ENCODE peak calls at places on chromosomes 5 and 9, in eight cellular contexts. One of them, this sample, is unnamed.

GRCh38 chr5:143207563-143208364 is 195.7 kb downstream of the NR3C1 start:
- DNase-seq in OCI-LY7: no peak
- DNase-seq in activated CD8-positive, alpha-beta T cell treated with anti-CD3 and anti-CD28 coated beads for 36 hours: no peak
- DNase-seq in hepatocyte: no peak
- DNase-seq in heart left ventricle: no peak
- DNase-seq in mucosa of descending colon: no peak
- DNase-seq in nephron progenitor cell: no peak
- DNase-seq in chondrocyte: no peak
- DNase-seq in this sample: no peak

GRCh38 chr5:98768160-98769005 is 5.1 kb upstream of the RGMB start:
- DNase-seq in OCI-LY7: peak
- DNase-seq in activated CD8-positive, alpha-beta T cell treated with anti-CD3 and anti-CD28 coated beads for 36 hours: peak
- DNase-seq in hepatocyte: peak
- DNase-seq in heart left ventricle: no peak
- DNase-seq in mucosa of descending colon: peak
- DNase-seq in nephron progenitor cell: peak
- DNase-seq in chondrocyte: no peak
- DNase-seq in this sample: peak

GRCh38 chr5:59139695-59140094 is 556.8 kb downstream of the RAB3C start:
- DNase-seq in OCI-LY7: no peak
- DNase-seq in activated CD8-positive, alpha-beta T cell treated with anti-CD3 and anti-CD28 coated beads for 36 hours: no peak
- DNase-seq in hepatocyte: no peak
- DNase-seq in heart left ventricle: no peak
- DNase-seq in mucosa of descending colon: no peak
- DNase-seq in nephron progenitor cell: no peak
- DNase-seq in chondrocyte: no peak
- DNase-seq in this sample: no peak

GRCh38 chr5:66306105-66306843 is 162.2 kb downstream of the SREK1 start:
- DNase-seq in OCI-LY7: peak
- DNase-seq in activated CD8-positive, alpha-beta T cell treated with anti-CD3 and anti-CD28 coated beads for 36 hours: peak
- DNase-seq in hepatocyte: peak
- DNase-seq in heart left ventricle: peak
- DNase-seq in mucosa of descending colon: no peak
- DNase-seq in nephron progenitor cell: peak
- DNase-seq in chondrocyte: no peak
- DNase-seq in this sample: peak

GRCh38 chr5:172528440-172528839 is 74.1 kb upstream of the SH3PXD2B start:
- DNase-seq in OCI-LY7: no peak
- DNase-seq in activated CD8-positive, alpha-beta T cell treated with anti-CD3 and anti-CD28 coated beads for 36 hours: no peak
- DNase-seq in hepatocyte: no peak
- DNase-seq in heart left ventricle: no peak
- DNase-seq in mucosa of descending colon: no peak
- DNase-seq in nephron progenitor cell: no peak
- DNase-seq in chondrocyte: no peak
- DNase-seq in this sample: no peak

GRCh38 chr5:142308358-142308757 is 16.5 kb downstream of the SPRY4 start:
- DNase-seq in OCI-LY7: no peak
- DNase-seq in activated CD8-positive, alpha-beta T cell treated with anti-CD3 and anti-CD28 coated beads for 36 hours: no peak
- DNase-seq in hepatocyte: no peak
- DNase-seq in heart left ventricle: no peak
- DNase-seq in mucosa of descending colon: no peak
- DNase-seq in nephron progenitor cell: no peak
- DNase-seq in chondrocyte: no peak
- DNase-seq in this sample: no peak

GRCh38 chr9:136572596-136573313 is 26.9 kb upstream of the NOTCH1 start:
- DNase-seq in OCI-LY7: no peak
- DNase-seq in activated CD8-positive, alpha-beta T cell treated with anti-CD3 and anti-CD28 coated beads for 36 hours: no peak
- DNase-seq in hepatocyte: no peak
- DNase-seq in heart left ventricle: peak
- DNase-seq in mucosa of descending colon: no peak
- DNase-seq in nephron progenitor cell: no peak
- DNase-seq in chondrocyte: no peak
- DNase-seq in this sample: no peak

GRCh38 chr9:82490019-82490499 is 501.5 kb downstream of the SPATA31D1 start:
- DNase-seq in OCI-LY7: no peak
- DNase-seq in activated CD8-positive, alpha-beta T cell treated with anti-CD3 and anti-CD28 coated beads for 36 hours: no peak
- DNase-seq in hepatocyte: no peak
- DNase-seq in heart left ventricle: no peak
- DNase-seq in mucosa of descending colon: no peak
- DNase-seq in nephron progenitor cell: no peak
- DNase-seq in chondrocyte: no peak
- DNase-seq in this sample: no peak

GRCh38 chr9:115057559-115057958 is 60.4 kb downstream of the TNC start:
- DNase-seq in OCI-LY7: no peak
- DNase-seq in activated CD8-positive, alpha-beta T cell treated with anti-CD3 and anti-CD28 coated beads for 36 hours: no peak
- DNase-seq in hepatocyte: no peak
- DNase-seq in heart left ventricle: no peak
- DNase-seq in mucosa of descending colon: no peak
- DNase-seq in nephron progenitor cell: no peak
- DNase-seq in chondrocyte: no peak
- DNase-seq in this sample: no peak

GRCh38 chr5:523658-524441 is 399 bp downstream of the SLC9A3 start:
- DNase-seq in OCI-LY7: no peak
- DNase-seq in activated CD8-positive, alpha-beta T cell treated with anti-CD3 and anti-CD28 coated beads for 36 hours: no peak
- DNase-seq in hepatocyte: no peak
- DNase-seq in heart left ventricle: no peak
- DNase-seq in mucosa of descending colon: no peak
- DNase-seq in nephron progenitor cell: peak
- DNase-seq in chondrocyte: no peak
- DNase-seq in this sample: no peak

GRCh38 chr5:62606878-62607277 is 28.3 kb downstream of the LRRC70 start:
- DNase-seq in OCI-LY7: no peak
- DNase-seq in activated CD8-positive, alpha-beta T cell treated with anti-CD3 and anti-CD28 coated beads for 36 hours: no peak
- DNase-seq in hepatocyte: no peak
- DNase-seq in heart left ventricle: no peak
- DNase-seq in mucosa of descending colon: no peak
- DNase-seq in nephron progenitor cell: no peak
- DNase-seq in chondrocyte: no peak
- DNase-seq in this sample: no peak

GRCh38 chr9:89869774-89870173 is 265.0 kb downstream of the GADD45G start:
- DNase-seq in OCI-LY7: no peak
- DNase-seq in activated CD8-positive, alpha-beta T cell treated with anti-CD3 and anti-CD28 coated beads for 36 hours: no peak
- DNase-seq in hepatocyte: no peak
- DNase-seq in heart left ventricle: no peak
- DNase-seq in mucosa of descending colon: no peak
- DNase-seq in nephron progenitor cell: no peak
- DNase-seq in chondrocyte: peak
- DNase-seq in this sample: no peak

GRCh38 chr5:114363837-114364236 is 2.0 kb downstream of the KCNN2 start:
- DNase-seq in OCI-LY7: no peak
- DNase-seq in activated CD8-positive, alpha-beta T cell treated with anti-CD3 and anti-CD28 coated beads for 36 hours: no peak
- DNase-seq in hepatocyte: no peak
- DNase-seq in heart left ventricle: no peak
- DNase-seq in mucosa of descending colon: no peak
- DNase-seq in nephron progenitor cell: no peak
- DNase-seq in chondrocyte: no peak
- DNase-seq in this sample: peak

GRCh38 chr5:138449501-138450239 is 10.8 kb downstream of the REEP2 start:
- DNase-seq in OCI-LY7: peak
- DNase-seq in activated CD8-positive, alpha-beta T cell treated with anti-CD3 and anti-CD28 coated beads for 36 hours: peak
- DNase-seq in hepatocyte: peak
- DNase-seq in heart left ventricle: peak
- DNase-seq in mucosa of descending colon: peak
- DNase-seq in nephron progenitor cell: peak
- DNase-seq in chondrocyte: no peak
- DNase-seq in this sample: peak

GRCh38 chr9:109789582-109790360 is 9.8 kb downstream of the PALM2AKAP2 start:
- DNase-seq in OCI-LY7: no peak
- DNase-seq in activated CD8-positive, alpha-beta T cell treated with anti-CD3 and anti-CD28 coated beads for 36 hours: no peak
- DNase-seq in hepatocyte: no peak
- DNase-seq in heart left ventricle: no peak
- DNase-seq in mucosa of descending colon: no peak
- DNase-seq in nephron progenitor cell: no peak
- DNase-seq in chondrocyte: no peak
- DNase-seq in this sample: no peak

GRCh38 chr5:121748690-121749089 is 103.0 kb upstream of the FTMT start:
- DNase-seq in OCI-LY7: no peak
- DNase-seq in activated CD8-positive, alpha-beta T cell treated with anti-CD3 and anti-CD28 coated beads for 36 hours: no peak
- DNase-seq in hepatocyte: peak
- DNase-seq in heart left ventricle: peak
- DNase-seq in mucosa of descending colon: no peak
- DNase-seq in nephron progenitor cell: no peak
- DNase-seq in chondrocyte: no peak
- DNase-seq in this sample: no peak

GRCh38 chr5:40106847-40107246 is 572.9 kb upstream of the PTGER4 start:
- DNase-seq in OCI-LY7: no peak
- DNase-seq in activated CD8-positive, alpha-beta T cell treated with anti-CD3 and anti-CD28 coated beads for 36 hours: no peak
- DNase-seq in hepatocyte: no peak
- DNase-seq in heart left ventricle: no peak
- DNase-seq in mucosa of descending colon: no peak
- DNase-seq in nephron progenitor cell: no peak
- DNase-seq in chondrocyte: no peak
- DNase-seq in this sample: no peak

DNA sequence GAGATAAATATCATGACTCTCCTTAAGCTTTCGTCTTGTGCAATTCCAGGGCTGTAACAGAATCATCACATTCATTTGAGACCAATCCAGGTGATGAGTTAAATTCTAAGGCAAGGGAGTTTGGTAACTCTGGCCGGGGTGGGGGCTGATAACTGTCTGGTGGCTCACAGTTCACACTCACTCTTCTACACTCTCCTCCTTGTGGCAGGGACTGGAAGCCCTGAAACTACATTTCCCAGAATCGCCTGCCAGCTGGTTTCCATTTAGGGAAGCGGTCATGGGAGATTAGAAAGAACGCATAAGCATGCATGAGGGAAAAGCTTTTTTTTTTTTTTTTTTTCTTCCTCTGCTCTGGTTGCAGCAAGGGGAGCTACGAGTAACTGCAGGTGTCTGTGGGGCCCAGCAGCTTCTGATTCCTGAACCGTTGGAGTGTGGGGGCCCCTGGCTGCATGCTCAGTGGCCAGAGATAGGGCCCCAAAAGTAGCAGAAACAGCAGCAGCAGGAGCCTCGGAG is 154.8 kb upstream of the TBC1D2 start:
- DNase-seq in OCI-LY7: peak
- DNase-seq in activated CD8-positive, alpha-beta T cell treated with anti-CD3 and anti-CD28 coated beads for 36 hours: no peak
- DNase-seq in hepatocyte: peak
- DNase-seq in heart left ventricle: peak
- DNase-seq in mucosa of descending colon: no peak
- DNase-seq in nephron progenitor cell: peak
- DNase-seq in chondrocyte: no peak
- DNase-seq in this sample: no peak
- TF ChIP-seq CTCF in OCI-LY7: no peak
- TF ChIP-seq CTCF in activated CD8-positive, alpha-beta T cell treated with anti-CD3 and anti-CD28 coated beads for 36 hours: no peak
- TF ChIP-seq CTCF in hepatocyte: no peak
- TF ChIP-seq CTCF in heart left ventricle: peak
- TF ChIP-seq CTCF in mucosa of descending colon: no peak
- TF ChIP-seq CTCF in nephron progenitor cell: no peak
- TF ChIP-seq CTCF in chondrocyte: peak
- TF ChIP-seq CTCF in this sample: no peak

GRCh38 chr5:150121448-150122157 is 34.0 kb downstream of the PDGFRB start:
- DNase-seq in OCI-LY7: no peak
- DNase-seq in activated CD8-positive, alpha-beta T cell treated with anti-CD3 and anti-CD28 coated beads for 36 hours: no peak
- DNase-seq in hepatocyte: no peak
- DNase-seq in heart left ventricle: peak
- DNase-seq in mucosa of descending colon: no peak
- DNase-seq in nephron progenitor cell: no peak
- DNase-seq in chondrocyte: peak
- DNase-seq in this sample: no peak

GRCh38 chr5:150120617-150121447 is 34.5 kb upstream of the CSF1R start:
- DNase-seq in OCI-LY7: no peak
- DNase-seq in activated CD8-positive, alpha-beta T cell treated with anti-CD3 and anti-CD28 coated beads for 36 hours: no peak
- DNase-seq in hepatocyte: no peak
- DNase-seq in heart left ventricle: peak
- DNase-seq in mucosa of descending colon: no peak
- DNase-seq in nephron progenitor cell: no peak
- DNase-seq in chondrocyte: no peak
- DNase-seq in this sample: no peak

GRCh38 chr5:150124111-150124557 is 31.5 kb downstream of the PDGFRB start:
- DNase-seq in OCI-LY7: no peak
- DNase-seq in activated CD8-positive, alpha-beta T cell treated with anti-CD3 and anti-CD28 coated beads for 36 hours: no peak
- DNase-seq in hepatocyte: no peak
- DNase-seq in heart left ventricle: no peak
- DNase-seq in mucosa of descending colon: no peak
- DNase-seq in nephron progenitor cell: no peak
- DNase-seq in chondrocyte: peak
- DNase-seq in this sample: no peak

GRCh38 chr5:150122536-150123481 is 32.8 kb downstream of the PDGFRB start:
- DNase-seq in OCI-LY7: no peak
- DNase-seq in activated CD8-positive, alpha-beta T cell treated with anti-CD3 and anti-CD28 coated beads for 36 hours: no peak
- DNase-seq in hepatocyte: no peak
- DNase-seq in heart left ventricle: peak
- DNase-seq in mucosa of descending colon: no peak
- DNase-seq in nephron progenitor cell: no peak
- DNase-seq in chondrocyte: peak
- DNase-seq in this sample: no peak

GRCh38 chr5:150122158-150122510 is 33.5 kb downstream of the PDGFRB start:
- DNase-seq in OCI-LY7: peak
- DNase-seq in activated CD8-positive, alpha-beta T cell treated with anti-CD3 and anti-CD28 coated beads for 36 hours: peak
- DNase-seq in hepatocyte: peak
- DNase-seq in heart left ventricle: peak
- DNase-seq in mucosa of descending colon: peak
- DNase-seq in nephron progenitor cell: no peak
- DNase-seq in chondrocyte: peak
- DNase-seq in this sample: peak
- TF ChIP-seq CTCF in OCI-LY7: peak
- TF ChIP-seq CTCF in activated CD8-positive, alpha-beta T cell treated with anti-CD3 and anti-CD28 coated beads for 36 hours: peak
- TF ChIP-seq CTCF in hepatocyte: peak
- TF ChIP-seq CTCF in heart left ventricle: peak
- TF ChIP-seq CTCF in mucosa of descending colon: peak
- TF ChIP-seq CTCF in nephron progenitor cell: no peak
- TF ChIP-seq CTCF in chondrocyte: peak
- TF ChIP-seq CTCF in this sample: peak

GRCh38 chr9:128552153-128552743 is at the start of gene SPTAN1:
- DNase-seq in OCI-LY7: peak
- DNase-seq in activated CD8-positive, alpha-beta T cell treated with anti-CD3 and anti-CD28 coated beads for 36 hours: peak
- DNase-seq in hepatocyte: peak
- DNase-seq in heart left ventricle: peak
- DNase-seq in mucosa of descending colon: peak
- DNase-seq in nephron progenitor cell: peak
- DNase-seq in chondrocyte: peak
- DNase-seq in this sample: peak
- TF ChIP-seq CTCF in OCI-LY7: no peak
- TF ChIP-seq CTCF in activated CD8-positive, alpha-beta T cell treated with anti-CD3 and anti-CD28 coated beads for 36 hours: no peak
- TF ChIP-seq CTCF in hepatocyte: no peak
- TF ChIP-seq CTCF in heart left ventricle: no peak
- TF ChIP-seq CTCF in mucosa of descending colon: peak
- TF ChIP-seq CTCF in nephron progenitor cell: no peak
- TF ChIP-seq CTCF in chondrocyte: peak
- TF ChIP-seq CTCF in this sample: no peak

DNA sequence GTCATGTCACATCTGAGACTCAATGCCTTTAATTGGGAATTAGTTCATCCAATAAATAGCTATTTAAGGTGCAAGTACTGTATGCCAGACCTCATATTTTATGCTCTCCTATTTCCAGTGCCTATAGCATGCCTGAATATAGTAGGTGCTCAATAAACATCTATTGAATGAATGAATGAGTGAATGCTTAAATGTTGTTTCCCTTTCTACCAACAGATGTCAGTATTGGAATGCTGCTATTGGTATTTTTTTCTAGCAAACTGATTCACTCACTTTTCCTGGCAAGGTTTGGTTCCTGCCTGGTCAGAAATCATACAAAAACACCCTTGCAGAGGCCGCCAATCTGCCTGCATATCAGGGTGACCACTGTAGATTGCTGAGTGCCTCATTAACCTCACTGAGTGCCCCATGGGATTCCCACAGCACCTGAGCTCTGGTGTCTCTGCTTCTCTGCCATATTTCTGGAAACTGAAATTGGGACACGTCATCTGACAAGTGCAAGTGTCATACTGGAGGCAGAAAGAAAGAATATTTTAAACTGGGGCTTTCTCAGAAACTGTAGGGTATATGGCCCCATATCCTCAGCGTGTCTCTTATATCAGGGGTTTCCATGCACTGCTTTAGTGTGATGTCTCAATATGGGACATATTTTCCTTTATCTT is 359.7 kb downstream of the TRIM32 start:
- DNase-seq in OCI-LY7: no peak
- DNase-seq in activated CD8-positive, alpha-beta T cell treated with anti-CD3 and anti-CD28 coated beads for 36 hours: no peak
- DNase-seq in hepatocyte: no peak
- DNase-seq in heart left ventricle: no peak
- DNase-seq in mucosa of descending colon: no peak
- DNase-seq in nephron progenitor cell: no peak
- DNase-seq in chondrocyte: no peak
- DNase-seq in this sample: peak
- TF ChIP-seq CTCF in OCI-LY7: peak
- TF ChIP-seq CTCF in activated CD8-positive, alpha-beta T cell treated with anti-CD3 and anti-CD28 coated beads for 36 hours: no peak
- TF ChIP-seq CTCF in hepatocyte: peak
- TF ChIP-seq CTCF in heart left ventricle: no peak
- TF ChIP-seq CTCF in mucosa of descending colon: no peak
- TF ChIP-seq CTCF in nephron progenitor cell: peak
- TF ChIP-seq CTCF in chondrocyte: peak
- TF ChIP-seq CTCF in this sample: peak

This sample was measured in GM13977.